ENCODE peak calls at places on chromosome 1, in eight cellular contexts. One of them, this sample, is unnamed.

GRCh38 chr1:87598429-87598828 is 269.7 kb downstream of the LMO4 start:
- DNase-seq in left ventricle myocardium superior: no peak
- DNase-seq in NCI-H1930: no peak
- DNase-seq in endothelial cell: peak
- DNase-seq in GM10248: no peak
- DNase-seq in nephron progenitor cell: no peak
- DNase-seq in AG04450: no peak
- DNase-seq in head of caudate nucleus: no peak
- DNase-seq in this sample: no peak

GRCh38 chr1:53254011-53254640 is 15.8 kb upstream of the MAGOH start:
- DNase-seq in left ventricle myocardium superior: no peak
- DNase-seq in NCI-H1930: no peak
- DNase-seq in endothelial cell: no peak
- DNase-seq in GM10248: no peak
- DNase-seq in nephron progenitor cell: no peak
- DNase-seq in AG04450: peak
- DNase-seq in head of caudate nucleus: no peak
- DNase-seq in this sample: no peak

GRCh38 chr1:233904979-233905415 is 521 bp downstream of the SLC35F3 start:
- DNase-seq in left ventricle myocardium superior: no peak
- DNase-seq in NCI-H1930: no peak
- DNase-seq in endothelial cell: peak
- DNase-seq in GM10248: no peak
- DNase-seq in nephron progenitor cell: peak
- DNase-seq in AG04450: no peak
- DNase-seq in head of caudate nucleus: peak
- DNase-seq in this sample: peak

GRCh38 chr1:110535985-110536384 is 17.0 kb upstream of the KCNA10 start:
- DNase-seq in left ventricle myocardium superior: no peak
- DNase-seq in NCI-H1930: no peak
- DNase-seq in endothelial cell: no peak
- DNase-seq in GM10248: no peak
- DNase-seq in nephron progenitor cell: no peak
- DNase-seq in AG04450: no peak
- DNase-seq in head of caudate nucleus: no peak
- DNase-seq in this sample: no peak

GRCh38 chr1:231616667-231617066 is 9.9 kb upstream of the DISC1 start:
- DNase-seq in left ventricle myocardium superior: no peak
- DNase-seq in NCI-H1930: no peak
- DNase-seq in endothelial cell: no peak
- DNase-seq in GM10248: no peak
- DNase-seq in nephron progenitor cell: no peak
- DNase-seq in AG04450: no peak
- DNase-seq in head of caudate nucleus: no peak
- DNase-seq in this sample: no peak

GRCh38 chr1:171716620-171717019 is 25.2 kb downstream of the VAMP4 start:
- DNase-seq in left ventricle myocardium superior: no peak
- DNase-seq in NCI-H1930: no peak
- DNase-seq in endothelial cell: no peak
- DNase-seq in GM10248: no peak
- DNase-seq in nephron progenitor cell: no peak
- DNase-seq in AG04450: no peak
- DNase-seq in head of caudate nucleus: no peak
- DNase-seq in this sample: no peak

GRCh38 chr1:106620521-106620954 is 435.9 kb upstream of the PRMT6 start:
- DNase-seq in left ventricle myocardium superior: no peak
- DNase-seq in NCI-H1930: no peak
- DNase-seq in endothelial cell: no peak
- DNase-seq in GM10248: no peak
- DNase-seq in nephron progenitor cell: no peak
- DNase-seq in AG04450: no peak
- DNase-seq in head of caudate nucleus: no peak
- DNase-seq in this sample: no peak

GRCh38 chr1:87965193-87965592 is 636.5 kb downstream of the LMO4 start:
- DNase-seq in left ventricle myocardium superior: no peak
- DNase-seq in NCI-H1930: no peak
- DNase-seq in endothelial cell: no peak
- DNase-seq in GM10248: no peak
- DNase-seq in nephron progenitor cell: no peak
- DNase-seq in AG04450: no peak
- DNase-seq in head of caudate nucleus: no peak
- DNase-seq in this sample: no peak

GRCh38 chr1:75765697-75766355 is 20.2 kb upstream of the RABGGTB start:
- DNase-seq in left ventricle myocardium superior: no peak
- DNase-seq in NCI-H1930: no peak
- DNase-seq in endothelial cell: no peak
- DNase-seq in GM10248: no peak
- DNase-seq in nephron progenitor cell: no peak
- DNase-seq in AG04450: peak
- DNase-seq in head of caudate nucleus: no peak
- DNase-seq in this sample: peak

GRCh38 chr1:204837440-204838084 is 33.1 kb upstream of the NFASC start:
- DNase-seq in left ventricle myocardium superior: no peak
- DNase-seq in NCI-H1930: no peak
- DNase-seq in endothelial cell: peak
- DNase-seq in GM10248: peak
- DNase-seq in nephron progenitor cell: peak
- DNase-seq in AG04450: peak
- DNase-seq in head of caudate nucleus: peak
- DNase-seq in this sample: peak

GRCh38 chr1:115807723-115808122 is 33.2 kb downstream of the NHLH2 start:
- DNase-seq in left ventricle myocardium superior: no peak
- DNase-seq in NCI-H1930: no peak
- DNase-seq in endothelial cell: peak
- DNase-seq in GM10248: peak
- DNase-seq in nephron progenitor cell: peak
- DNase-seq in AG04450: peak
- DNase-seq in head of caudate nucleus: peak
- DNase-seq in this sample: peak

GRCh38 chr1:109890115-109890953 is 20.3 kb upstream of the CSF1 start:
- DNase-seq in left ventricle myocardium superior: no peak
- DNase-seq in NCI-H1930: no peak
- DNase-seq in endothelial cell: no peak
- DNase-seq in GM10248: peak
- DNase-seq in nephron progenitor cell: no peak
- DNase-seq in AG04450: no peak
- DNase-seq in head of caudate nucleus: peak
- DNase-seq in this sample: no peak

GRCh38 chr1:225737866-225738265 is 39.8 kb upstream of the SRP9 start:
- DNase-seq in left ventricle myocardium superior: no peak
- DNase-seq in NCI-H1930: no peak
- DNase-seq in endothelial cell: no peak
- DNase-seq in GM10248: no peak
- DNase-seq in nephron progenitor cell: no peak
- DNase-seq in AG04450: no peak
- DNase-seq in head of caudate nucleus: no peak
- DNase-seq in this sample: no peak

GRCh38 chr1:92480200-92480812 is 6.4 kb downstream of the GFI1 start:
- DNase-seq in left ventricle myocardium superior: no peak
- DNase-seq in NCI-H1930: no peak
- DNase-seq in endothelial cell: no peak
- DNase-seq in GM10248: no peak
- DNase-seq in nephron progenitor cell: no peak
- DNase-seq in AG04450: no peak
- DNase-seq in head of caudate nucleus: no peak
- DNase-seq in this sample: no peak

GRCh38 chr1:232283864-232284263 is 346.1 kb downstream of the SIPA1L2 start:
- DNase-seq in left ventricle myocardium superior: no peak
- DNase-seq in NCI-H1930: no peak
- DNase-seq in endothelial cell: no peak
- DNase-seq in GM10248: no peak
- DNase-seq in nephron progenitor cell: peak
- DNase-seq in AG04450: no peak
- DNase-seq in head of caudate nucleus: no peak
- DNase-seq in this sample: no peak

GRCh38 chr1:155173478-155174333 is at the start of gene TRIM46:
- DNase-seq in left ventricle myocardium superior: peak
- DNase-seq in NCI-H1930: peak
- DNase-seq in endothelial cell: no peak
- DNase-seq in GM10248: peak
- DNase-seq in nephron progenitor cell: peak
- DNase-seq in AG04450: no peak
- DNase-seq in head of caudate nucleus: peak
- DNase-seq in this sample: peak

GRCh38 chr1:42756956-42757891 is 9.6 kb downstream of the P3H1 start:
- DNase-seq in left ventricle myocardium superior: no peak
- DNase-seq in NCI-H1930: no peak
- DNase-seq in endothelial cell: no peak
- DNase-seq in GM10248: peak
- DNase-seq in nephron progenitor cell: peak
- DNase-seq in AG04450: peak
- DNase-seq in head of caudate nucleus: no peak
- DNase-seq in this sample: peak

This sample was measured in GM03348.